ENCODE peak calls at places on chromosome 1, in six cellular contexts. Q is cardiac muscle cell; N is MM.1S; X is thoracic aorta; M is effector memory CD4-positive, alpha-beta T cell; L is A172. R is an unnamed sample.

GRCh38 chr1:110057963-110058518 is 12.4 kb downstream of the ALX3 start:
- DNase-seq in Q (no peak), N (no peak), X (no peak), M (no peak), L (no peak), R (no peak)

GRCh38 chr1:20601123-20601825 is 12.4 kb downstream of the CDA start:
- DNase-seq in Q (no peak), N (no peak), X (no peak), M (no peak), L (no peak), R (no peak)

GRCh38 chr1:81430236-81430635 is 370.5 kb upstream of the ADGRL2 start:
- DNase-seq in Q (no peak), N (no peak), X (no peak), M (no peak), L (no peak), R (no peak)

GRCh38 chr1:47424336-47424982 is 8.4 kb downstream of the FOXE3 start:
- DNase-seq in Q (peak), N (no peak), X (no peak), M (no peak), L (peak), R (no peak)

GRCh38 chr1:203945030-203945429 is 83.6 kb downstream of the SNRPE start:
- DNase-seq in Q (peak), N (no peak), X (no peak), M (no peak), L (no peak), R (no peak)

GRCh38 chr1:232335751-232336274 is 294.1 kb downstream of the SIPA1L2 start:
- DNase-seq in Q (no peak), N (no peak), X (no peak), M (no peak), L (no peak), R (no peak)

GRCh38 chr1:196034080-196034706 is 574.0 kb downstream of the KCNT2 start:
- DNase-seq in Q (no peak), N (no peak), X (no peak), M (no peak), L (peak), R (no peak)

GRCh38 chr1:23611601-23612327 is 52.5 kb upstream of the ID3 start:
- DNase-seq in Q (no peak), N (peak), X (no peak), M (peak), L (no peak), R (no peak)

GRCh38 chr1:96660503-96660902 is 61.1 kb upstream of the PTBP2 start:
- DNase-seq in Q (no peak), N (no peak), X (no peak), M (no peak), L (no peak), R (no peak)

GRCh38 chr1:16050328-16050727 is 6.7 kb downstream of the CLCNKB start:
- DNase-seq in Q (no peak), N (no peak), X (no peak), M (no peak), L (no peak), R (no peak)